ENCODE peak calls at places on chromosomes 5 and 9, in eight cellular contexts. One of them, this sample, is unnamed.

GRCh38 chr5:173901705-173902104 is 13.6 kb downstream of the CPEB4 start:
- DNase-seq in hippocampal formation: no peak
- DNase-seq in CD4-positive, CD25-positive, alpha-beta regulatory T cell: no peak
- DNase-seq in cardiac fibroblast: no peak
- DNase-seq in NCI-H774: no peak
- DNase-seq in lower leg skin: no peak
- DNase-seq in SK-N-DZ: no peak
- DNase-seq in GM23338: no peak
- DNase-seq in this sample: no peak

GRCh38 chr9:16928179-16928945 is 57.9 kb upstream of the BNC2 start:
- DNase-seq in GM23338: peak; percentile 8
- DNase-seq in CD4-positive, CD25-positive, alpha-beta regulatory T cell: no peak
- DNase-seq in SK-N-DZ: no peak
- DNase-seq in lower leg skin: no peak
- DNase-seq in cardiac fibroblast: peak; percentile 33
- DNase-seq in NCI-H774: no peak
- DNase-seq in hippocampal formation: no peak
- DNase-seq in this sample: no peak

GRCh38 chr5:168528521-168529360 is at the start of gene FBLL1:
- DNase-seq in SK-N-DZ: peak; percentile 80
- DNase-seq in cardiac fibroblast: peak; percentile 23
- DNase-seq in lower leg skin: no peak
- DNase-seq in hippocampal formation: no peak
- DNase-seq in NCI-H774: peak; percentile 52
- DNase-seq in CD4-positive, CD25-positive, alpha-beta regulatory T cell: peak; percentile 40
- DNase-seq in GM23338: peak; percentile 93
- DNase-seq in this sample: no peak

GRCh38 chr5:65828507-65828906 is 97.9 kb upstream of the ERBIN start:
- DNase-seq in lower leg skin: no peak
- DNase-seq in CD4-positive, CD25-positive, alpha-beta regulatory T cell: no peak
- DNase-seq in GM23338: no peak
- DNase-seq in SK-N-DZ: no peak
- DNase-seq in cardiac fibroblast: no peak
- DNase-seq in NCI-H774: no peak
- DNase-seq in hippocampal formation: no peak
- DNase-seq in this sample: no peak

GRCh38 chr5:138695781-138696180 is 57.4 kb upstream of the CTNNA1 start:
- DNase-seq in NCI-H774: no peak
- DNase-seq in lower leg skin: no peak
- DNase-seq in cardiac fibroblast: no peak
- DNase-seq in hippocampal formation: no peak
- DNase-seq in GM23338: no peak
- DNase-seq in CD4-positive, CD25-positive, alpha-beta regulatory T cell: no peak
- DNase-seq in SK-N-DZ: no peak
- DNase-seq in this sample: no peak

GRCh38 chr5:108531367-108532211 is 149.7 kb upstream of the FBXL17 start:
- DNase-seq in GM23338: no peak
- DNase-seq in CD4-positive, CD25-positive, alpha-beta regulatory T cell: no peak
- DNase-seq in NCI-H774: no peak
- DNase-seq in cardiac fibroblast: no peak
- DNase-seq in SK-N-DZ: no peak
- DNase-seq in hippocampal formation: no peak
- DNase-seq in lower leg skin: no peak
- DNase-seq in this sample: no peak

GRCh38 chr5:87298687-87299362 is 31.1 kb downstream of the RASA1 start:
- DNase-seq in GM23338: no peak
- DNase-seq in CD4-positive, CD25-positive, alpha-beta regulatory T cell: no peak
- DNase-seq in lower leg skin: no peak
- DNase-seq in SK-N-DZ: no peak
- DNase-seq in NCI-H774: no peak
- DNase-seq in cardiac fibroblast: peak; percentile 18
- DNase-seq in hippocampal formation: no peak
- DNase-seq in this sample: no peak

GRCh38 chr5:144467795-144468194 is 297.1 kb downstream of the KCTD16 start:
- DNase-seq in SK-N-DZ: peak; percentile 78
- DNase-seq in NCI-H774: peak; percentile 71
- DNase-seq in CD4-positive, CD25-positive, alpha-beta regulatory T cell: no peak
- DNase-seq in GM23338: peak; percentile 89
- DNase-seq in hippocampal formation: no peak
- DNase-seq in cardiac fibroblast: peak; percentile 70
- DNase-seq in lower leg skin: no peak
- DNase-seq in this sample: peak; percentile 49

GRCh38 chr5:149636861-149637246 is 55.6 kb downstream of the ARHGEF37 start:
- DNase-seq in GM23338: peak; percentile 96
- DNase-seq in SK-N-DZ: peak; percentile 79
- DNase-seq in cardiac fibroblast: peak; percentile 76
- DNase-seq in CD4-positive, CD25-positive, alpha-beta regulatory T cell: peak; percentile 55
- DNase-seq in NCI-H774: peak; percentile 70
- DNase-seq in lower leg skin: no peak
- DNase-seq in hippocampal formation: peak; percentile 56
- DNase-seq in this sample: no peak

GRCh38 chr9:71562140-71562539 is 206.2 kb downstream of the CEMIP2 start:
- DNase-seq in CD4-positive, CD25-positive, alpha-beta regulatory T cell: no peak
- DNase-seq in hippocampal formation: no peak
- DNase-seq in SK-N-DZ: no peak
- DNase-seq in GM23338: peak; percentile 54
- DNase-seq in NCI-H774: no peak
- DNase-seq in lower leg skin: no peak
- DNase-seq in cardiac fibroblast: no peak
- DNase-seq in this sample: no peak